ENCODE peak calls at places on chromosomes 16 and 17, in four cellular contexts. W, S, T and J are unnamed samples.
A peak's percentile ranks its signal among the peaks of the same experiment; 100 is the strongest.

GRCh38 chr16:17224859-17225258 is 245.9 kb downstream of the XYLT1 start:
- DNase-seq in W (no peak), S (no peak), T (no peak), J (no peak)

GRCh38 chr17:82231312-82231561 is 2.4 kb downstream of the SLC16A3 start:
- DNase-seq in W (no peak), S (no peak), T (no peak), J (no peak)

GRCh38 chr17:7029659-7030058 is 6.2 kb upstream of the SLC16A13 start:
- DNase-seq in W (no peak), S (no peak), T (no peak), J (no peak)

GRCh38 chr16:27253526-27253930 is 15.0 kb downstream of the NSMCE1 start:
- DNase-seq in W (no peak), S (no peak), T (peak; percentile 24), J (no peak)

GRCh38 chr17:51653902-51654301 is 393.6 kb downstream of the UTP18 start:
- DNase-seq in W (no peak), S (no peak), T (no peak), J (no peak)

GRCh38 chr17:21510686-21511367 is 134.7 kb downstream of the KCNJ12 start:
- DNase-seq in W (no peak), S (no peak), T (no peak), J (no peak)

GRCh38 chr16:73049051-73049910 is 1.4 kb upstream of the ZFHX3 start:
- DNase-seq in W (no peak), S (no peak), T (no peak), J (no peak)

GRCh38 chr17:65324977-65325376 is 187.8 kb downstream of the RGS9 start:
- DNase-seq in W (no peak), S (no peak), T (no peak), J (no peak)

GRCh38 chr17:70865993-70866804 is 696.9 kb downstream of the KCNJ2 start:
- DNase-seq in W (no peak), S (no peak), T (no peak), J (no peak)

GRCh38 chr16:66954097-66954659 is 6.9 kb upstream of the CES3 start:
- DNase-seq in W (peak; percentile 88), S (peak; percentile 85), T (peak; percentile 73), J (peak; percentile 45)

GRCh38 chr17:16328997-16329396 is 24.3 kb downstream of the CENPV start:
- DNase-seq in W (no peak), S (no peak), T (no peak), J (no peak)

GRCh38 chr17:49438885-49439284 is 24.2 kb upstream of the PHB1 start:
- DNase-seq in W (no peak), S (no peak), T (no peak), J (no peak)

GRCh38 chr16:50516401-50516800 is 31.8 kb upstream of the NKD1 start:
- DNase-seq in W (no peak), S (no peak), T (no peak), J (no peak)

GRCh38 chr17:77898521-77899434 is 59.7 kb upstream of the TNRC6C start:
- DNase-seq in W (no peak), S (no peak), T (no peak), J (no peak)

GRCh38 chr17:79838541-79839274 is 532 bp downstream of the CBX4 start:
- DNase-seq in W (peak; percentile 73), S (no peak), T (peak; percentile 69), J (no peak)

GRCh38 chr17:47776330-47777197 is 43.5 kb downstream of the TBX21 start:
- DNase-seq in W (no peak), S (peak; percentile 47), T (peak; percentile 71), J (no peak)

GRCh38 chr16:48409839-48410610 is 24.8 kb upstream of the SIAH1 start:
- DNase-seq in W (no peak), S (peak; percentile 93), T (no peak), J (no peak)

GRCh38 chr17:72618018-72618509 is 474.4 kb downstream of the SLC39A11 start:
- DNase-seq in W (no peak), S (peak; percentile 92), T (no peak), J (no peak)

GRCh38 chr16:69881141-69881540 is 70.0 kb upstream of the CLEC18A start:
- DNase-seq in W (no peak), S (no peak), T (no peak), J (no peak)

GRCh38 chr17:76272541-76273434 is 7.6 kb downstream of the UBALD2 start:
- DNase-seq in W (no peak), S (no peak), T (no peak), J (no peak)

GRCh38 chr17:81821603-81822311 is 11.3 kb downstream of the MCRIP1 start:
- DNase-seq in W (peak; percentile 80), S (peak; percentile 84), T (peak; percentile 90), J (no peak)

GRCh38 chr16:67544329-67544841 is 15.8 kb downstream of the RIPOR1 start:
- DNase-seq in W (no peak), S (no peak), T (no peak), J (no peak)

GRCh38 chr16:72501739-72502653 is 330.0 kb upstream of the PMFBP1 start:
- DNase-seq in W (peak; percentile 68), S (peak; percentile 73), T (peak; percentile 40), J (peak; percentile 42)

GRCh38 chr17:60909405-60909804 is 231.8 kb downstream of the BCAS3 start:
- DNase-seq in W (no peak), S (no peak), T (no peak), J (no peak)

GRCh38 chr16:23072084-23072599 is 77.1 kb downstream of the USP31 start:
- DNase-seq in W (no peak), S (no peak), T (no peak), J (no peak)

GRCh38 chr17:44884941-44885340 is 14.3 kb downstream of the EFTUD2 start:
- DNase-seq in W (no peak), S (no peak), T (no peak), J (no peak)

GRCh38 chr17:35898283-35899070 is 18.3 kb upstream of the CCL5 start:
- DNase-seq in W (no peak), S (no peak), T (no peak), J (no peak)

GRCh38 chr17:77445030-77445907 is 304.5 kb downstream of the SEC14L1 start:
- DNase-seq in W (no peak), S (no peak), T (no peak), J (peak; percentile 92)

GRCh38 chr17:69506489-69506888 is 92.0 kb downstream of the MAP2K6 start:
- DNase-seq in W (no peak), S (peak; percentile 38), T (no peak), J (no peak)

GRCh38 chr17:39999067-39999466 is 16.2 kb upstream of the CSF3 start:
- DNase-seq in W (no peak), S (no peak), T (no peak), J (no peak)

GRCh38 chr17:75030161-75030560 is 16.6 kb downstream of the ATP5PD start:
- DNase-seq in W (no peak), S (no peak), T (no peak), J (no peak)

GRCh38 chr17:75034236-75034908 is 12.4 kb downstream of the ATP5PD start:
- DNase-seq in W (peak; percentile 97), S (peak; percentile 94), T (peak; percentile 65), J (peak; percentile 88)

GRCh38 chr17:75032896-75033294 is 13.9 kb downstream of the ATP5PD start:
- DNase-seq in W (no peak), S (no peak), T (no peak), J (no peak)

GRCh38 chr17:75033346-75034235 is 13.2 kb downstream of the ATP5PD start:
- DNase-seq in W (peak; percentile 100), S (peak; percentile 94), T (peak; percentile 89), J (peak; percentile 83)

GRCh38 chr17:75031972-75032895 is 14.5 kb downstream of the ATP5PD start:
- DNase-seq in W (peak; percentile 59), S (peak; percentile 54), T (peak; percentile 62), J (no peak)
- TF ChIP-seq HDAC6 in W (no peak), S (no peak), T (no peak), J (no peak)

DNA sequence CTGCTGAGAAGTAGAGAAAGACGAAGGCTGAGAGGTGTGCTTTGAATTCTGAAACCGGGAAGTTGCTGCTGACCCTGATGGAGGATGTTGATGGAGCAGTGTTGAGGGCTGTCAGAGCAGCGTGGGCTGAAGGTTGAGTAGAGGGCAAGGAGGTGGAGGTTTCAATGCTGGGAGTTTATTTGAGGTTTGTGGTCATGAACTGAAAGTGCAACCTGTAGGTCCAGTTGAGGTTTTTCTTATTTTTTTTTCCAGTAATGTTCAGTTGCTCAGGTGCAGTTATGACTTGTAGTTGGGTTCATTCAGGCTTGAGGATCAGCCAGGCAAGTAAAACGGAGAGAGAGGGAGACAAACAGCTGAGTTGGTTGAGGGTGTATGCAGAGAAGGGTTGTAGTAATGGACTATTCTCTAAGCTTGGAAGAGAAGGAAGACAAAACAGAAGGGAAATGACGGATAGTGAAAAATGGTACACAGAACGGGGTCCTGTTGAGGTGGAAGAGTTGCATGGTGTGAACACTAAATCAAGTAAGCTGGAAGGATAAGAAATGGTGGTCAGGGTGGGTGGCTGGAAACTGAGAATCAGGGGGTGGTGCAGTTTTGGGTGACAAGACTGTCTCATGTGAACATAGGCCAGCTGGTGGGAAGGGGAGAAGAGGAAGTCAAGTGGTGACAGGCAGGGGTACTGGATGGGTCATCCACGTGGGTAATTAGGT is 8.7 kb upstream of the UBE2G1 start:
- DNase-seq in W (no peak), S (no peak), T (no peak), J (peak; percentile 98)
- TF ChIP-seq HDAC6 in W (no peak), S (no peak), T (no peak), J (no peak)

DNA sequence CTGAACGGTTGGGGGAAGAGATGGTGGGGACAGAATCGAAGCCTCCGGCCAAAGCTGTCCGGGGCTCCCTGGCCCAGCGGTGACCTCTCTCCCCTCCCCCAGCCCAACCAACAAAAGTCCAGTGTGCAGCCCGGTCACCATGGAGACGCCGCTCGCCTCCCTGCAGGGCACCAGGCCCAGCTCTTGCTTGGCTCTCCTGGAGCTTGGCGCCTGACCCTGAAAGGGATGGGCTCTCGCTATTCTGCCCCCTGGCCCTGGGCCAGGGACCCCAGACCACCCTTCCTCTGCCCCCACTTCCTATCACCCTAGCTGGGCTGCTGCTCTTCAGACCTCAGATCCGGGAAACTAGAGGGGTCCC is 1.3 kb downstream of the METRN start:
- DNase-seq in W (no peak), S (peak; percentile 80), T (peak; percentile 34), J (no peak)
- TF ChIP-seq HDAC6 in W (no peak), S (no peak), T (no peak), J (no peak)

DNA sequence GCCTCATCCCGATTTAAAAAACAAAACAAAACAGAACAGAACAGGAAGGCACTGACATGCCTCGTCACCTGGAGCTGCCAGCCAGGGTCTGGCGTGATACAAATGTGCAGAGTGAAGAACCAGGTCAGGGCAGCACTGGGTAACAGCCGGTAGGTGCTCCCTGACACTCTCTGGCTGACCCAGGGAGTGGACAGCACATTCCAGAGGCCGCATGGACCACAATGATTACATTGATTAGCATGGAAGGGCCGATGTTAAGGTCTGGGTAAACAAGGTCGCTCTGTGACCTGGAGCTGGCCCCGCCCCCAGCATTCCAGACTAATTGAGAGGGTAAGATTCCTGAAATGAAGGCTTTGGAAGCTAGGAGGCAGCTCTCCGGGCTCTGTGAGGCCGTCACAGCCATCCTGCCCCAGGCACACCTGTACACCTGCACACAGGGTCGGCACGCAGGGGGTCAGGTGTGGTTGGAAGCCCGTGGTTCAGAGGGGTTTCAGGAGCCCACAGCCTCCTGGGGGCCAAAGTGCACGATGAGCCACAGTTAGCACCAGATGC is 21.4 kb downstream of the PIEZO1 start:
- DNase-seq in W (peak; percentile 85), S (peak; percentile 97), T (no peak), J (no peak)
- TF ChIP-seq HDAC6 in W (no peak), S (no peak), T (no peak), J (no peak)